ENCODE peak calls at places on chromosomes 12 and 14, in seven cellular contexts. G is GM12865; F is posterior cingulate gyrus; K is kidney tubule cell; Q is RPMI7951; B is NCI-H460; S is activated CD4-positive, alpha-beta T cell treated with anti-CD3 and anti-CD28 coated beads for 24 hours. P is an unnamed sample.

GRCh38 chr14:58280954-58281787 is 17.2 kb upstream of the ARID4A start:
- DNase-seq in G (peak), F (no peak), K (peak), Q (peak), B (no peak), S (no peak), P (peak)

GRCh38 chr12:2631613-2632350 is 163.0 kb upstream of the FKBP4 start:
- DNase-seq in G (no peak), F (no peak), K (no peak), Q (peak), B (no peak), S (no peak), P (no peak)

GRCh38 chr12:54191550-54192022 is 2.8 kb upstream of the SMUG1 start:
- DNase-seq in G (peak), F (peak), K (peak), Q (peak), B (peak), S (peak), P (peak)

GRCh38 chr14:23294734-23295561 is 7.7 kb downstream of the PPP1R3E start:
- DNase-seq in G (peak), F (no peak), K (peak), Q (peak), B (peak), S (peak), P (no peak)

GRCh38 chr12:80213246-80213645 is 113.9 kb downstream of the OTOGL start:
- DNase-seq in G (no peak), F (no peak), K (no peak), Q (no peak), B (no peak), S (no peak), P (no peak)

GRCh38 chr12:14883663-14884062 is 2.0 kb downstream of the MGP start:
- DNase-seq in G (no peak), F (no peak), K (no peak), Q (no peak), B (no peak), S (no peak), P (no peak)

GRCh38 chr14:56324831-56325230 is 206.6 kb downstream of the PELI2 start:
- DNase-seq in G (no peak), F (no peak), K (no peak), Q (no peak), B (no peak), S (no peak), P (no peak)

GRCh38 chr14:73457050-73457934 is 1.1 kb downstream of the NUMB start:
- DNase-seq in G (peak), F (peak), K (peak), Q (peak), B (no peak), S (no peak), P (peak)

GRCh38 chr12:79527498-79527897 is 163.3 kb downstream of the PAWR start:
- DNase-seq in G (no peak), F (no peak), K (no peak), Q (no peak), B (no peak), S (no peak), P (no peak)

GRCh38 chr12:31517994-31518393 is 72.9 kb downstream of the DENND5B start:
- DNase-seq in G (no peak), F (no peak), K (no peak), Q (no peak), B (no peak), S (no peak), P (no peak)

GRCh38 chr12:9897524-9897923 is 16.2 kb downstream of the KLRF2 start:
- DNase-seq in G (no peak), F (no peak), K (no peak), Q (no peak), B (no peak), S (no peak), P (no peak)